ENCODE peak calls at places on chromosomes 2 and 18, in eight cellular contexts. One of them, this sample, is unnamed.
A peak's percentile ranks its signal among the peaks of the same experiment; 100 is the strongest.

GRCh38 chr2:127770973-127771735 is 39.8 kb downstream of the WDR33 start:
- DNase-seq in fibroblast of the aortic adventitia: peak; percentile 93
- DNase-seq in RWPE2: no peak
- DNase-seq in MCF 10A: peak; percentile 88
- DNase-seq in progenitor cell of endocrine pancreas: no peak
- DNase-seq in gastrocnemius medialis: no peak
- DNase-seq in WTC11: no peak
- DNase-seq in bronchial epithelial cell: peak; percentile 97
- DNase-seq in this sample: no peak

GRCh38 chr2:65842104-65842503 is 409.7 kb upstream of the SPRED2 start:
- DNase-seq in progenitor cell of endocrine pancreas: no peak
- DNase-seq in RWPE2: no peak
- DNase-seq in MCF 10A: no peak
- DNase-seq in gastrocnemius medialis: no peak
- DNase-seq in fibroblast of the aortic adventitia: no peak
- DNase-seq in bronchial epithelial cell: no peak
- DNase-seq in WTC11: no peak
- DNase-seq in this sample: no peak

GRCh38 chr2:19126281-19126680 is 232.1 kb downstream of the OSR1 start:
- DNase-seq in gastrocnemius medialis: no peak
- DNase-seq in MCF 10A: no peak
- DNase-seq in WTC11: no peak
- DNase-seq in bronchial epithelial cell: no peak
- DNase-seq in progenitor cell of endocrine pancreas: no peak
- DNase-seq in fibroblast of the aortic adventitia: no peak
- DNase-seq in RWPE2: no peak
- DNase-seq in this sample: no peak

GRCh38 chr2:98454500-98455235 is 10.0 kb downstream of the INPP4A start:
- DNase-seq in gastrocnemius medialis: no peak
- DNase-seq in WTC11: no peak
- DNase-seq in progenitor cell of endocrine pancreas: no peak
- DNase-seq in MCF 10A: no peak
- DNase-seq in bronchial epithelial cell: peak; percentile 50
- DNase-seq in RWPE2: no peak
- DNase-seq in fibroblast of the aortic adventitia: no peak
- DNase-seq in this sample: no peak

GRCh38 chr2:38653380-38653714 is 12.6 kb upstream of the GALM start:
- DNase-seq in fibroblast of the aortic adventitia: no peak
- DNase-seq in RWPE2: no peak
- DNase-seq in gastrocnemius medialis: no peak
- DNase-seq in bronchial epithelial cell: no peak
- DNase-seq in WTC11: no peak
- DNase-seq in MCF 10A: no peak
- DNase-seq in progenitor cell of endocrine pancreas: no peak
- DNase-seq in this sample: no peak

GRCh38 chr2:61707984-61708852 is 145.6 kb downstream of the FAM161A start:
- DNase-seq in gastrocnemius medialis: peak; percentile 86
- DNase-seq in WTC11: no peak
- DNase-seq in bronchial epithelial cell: peak; percentile 76
- DNase-seq in fibroblast of the aortic adventitia: peak; percentile 35
- DNase-seq in RWPE2: no peak
- DNase-seq in MCF 10A: peak; percentile 20
- DNase-seq in progenitor cell of endocrine pancreas: no peak
- DNase-seq in this sample: no peak

GRCh38 chr18:10482363-10482984 is 28.0 kb downstream of the APCDD1 start:
- DNase-seq in fibroblast of the aortic adventitia: no peak
- DNase-seq in progenitor cell of endocrine pancreas: no peak
- DNase-seq in MCF 10A: no peak
- DNase-seq in RWPE2: no peak
- DNase-seq in bronchial epithelial cell: no peak
- DNase-seq in gastrocnemius medialis: no peak
- DNase-seq in WTC11: no peak
- DNase-seq in this sample: no peak

GRCh38 chr2:29108225-29108624 is 7.0 kb upstream of the CLIP4 start:
- DNase-seq in RWPE2: peak; percentile 87
- DNase-seq in fibroblast of the aortic adventitia: peak; percentile 88
- DNase-seq in MCF 10A: peak; percentile 95
- DNase-seq in WTC11: no peak
- DNase-seq in bronchial epithelial cell: peak; percentile 95
- DNase-seq in progenitor cell of endocrine pancreas: no peak
- DNase-seq in gastrocnemius medialis: no peak
- DNase-seq in this sample: no peak

GRCh38 chr2:29747786-29748470 is 173.5 kb downstream of the ALK start:
- DNase-seq in bronchial epithelial cell: peak; percentile 100
- DNase-seq in RWPE2: peak; percentile 79
- DNase-seq in WTC11: no peak
- DNase-seq in progenitor cell of endocrine pancreas: no peak
- DNase-seq in fibroblast of the aortic adventitia: peak; percentile 90
- DNase-seq in MCF 10A: peak; percentile 99
- DNase-seq in gastrocnemius medialis: no peak
- DNase-seq in this sample: no peak

GRCh38 chr2:75276093-75277055 is 77.1 kb upstream of the TACR1 start:
- DNase-seq in WTC11: no peak
- DNase-seq in fibroblast of the aortic adventitia: peak; percentile 51
- DNase-seq in gastrocnemius medialis: no peak
- DNase-seq in RWPE2: no peak
- DNase-seq in bronchial epithelial cell: peak; percentile 83
- DNase-seq in progenitor cell of endocrine pancreas: no peak
- DNase-seq in MCF 10A: peak; percentile 68
- DNase-seq in this sample: no peak

GRCh38 chr2:147449323-147450080 is 395.3 kb upstream of the ACVR2A start:
- DNase-seq in fibroblast of the aortic adventitia: no peak
- DNase-seq in progenitor cell of endocrine pancreas: no peak
- DNase-seq in gastrocnemius medialis: no peak
- DNase-seq in MCF 10A: no peak
- DNase-seq in WTC11: no peak
- DNase-seq in RWPE2: no peak
- DNase-seq in bronchial epithelial cell: no peak
- DNase-seq in this sample: no peak

GRCh38 chr2:173680574-173680973 is 284.6 kb downstream of the SP3 start:
- DNase-seq in RWPE2: no peak
- DNase-seq in WTC11: no peak
- DNase-seq in fibroblast of the aortic adventitia: peak; percentile 22
- DNase-seq in bronchial epithelial cell: no peak
- DNase-seq in gastrocnemius medialis: no peak
- DNase-seq in progenitor cell of endocrine pancreas: no peak
- DNase-seq in MCF 10A: no peak
- DNase-seq in this sample: no peak

GRCh38 chr2:85216927-85217326 is 83.7 kb downstream of the TCF7L1 start:
- DNase-seq in fibroblast of the aortic adventitia: no peak
- DNase-seq in WTC11: no peak
- DNase-seq in RWPE2: no peak
- DNase-seq in bronchial epithelial cell: peak; percentile 13
- DNase-seq in progenitor cell of endocrine pancreas: no peak
- DNase-seq in gastrocnemius medialis: no peak
- DNase-seq in MCF 10A: no peak
- DNase-seq in this sample: no peak

GRCh38 chr2:85213893-85214512 is 80.8 kb downstream of the TCF7L1 start:
- DNase-seq in MCF 10A: no peak
- DNase-seq in fibroblast of the aortic adventitia: no peak
- DNase-seq in WTC11: no peak
- DNase-seq in gastrocnemius medialis: no peak
- DNase-seq in bronchial epithelial cell: no peak
- DNase-seq in RWPE2: no peak
- DNase-seq in progenitor cell of endocrine pancreas: no peak
- DNase-seq in this sample: no peak

GRCh38 chr2:85213404-85213803 is 80.2 kb downstream of the TCF7L1 start:
- DNase-seq in progenitor cell of endocrine pancreas: no peak
- DNase-seq in gastrocnemius medialis: no peak
- DNase-seq in fibroblast of the aortic adventitia: no peak
- DNase-seq in MCF 10A: no peak
- DNase-seq in RWPE2: no peak
- DNase-seq in WTC11: no peak
- DNase-seq in bronchial epithelial cell: no peak
- DNase-seq in this sample: no peak

GRCh38 chr2:85216051-85216431 is 82.8 kb downstream of the TCF7L1 start:
- DNase-seq in progenitor cell of endocrine pancreas: no peak
- DNase-seq in gastrocnemius medialis: no peak
- DNase-seq in WTC11: no peak
- DNase-seq in bronchial epithelial cell: peak; percentile 41
- DNase-seq in MCF 10A: no peak
- DNase-seq in RWPE2: no peak
- DNase-seq in fibroblast of the aortic adventitia: no peak
- DNase-seq in this sample: no peak

GRCh38 chr2:85215074-85216050 is 82.2 kb downstream of the TCF7L1 start:
- DNase-seq in gastrocnemius medialis: no peak
- DNase-seq in MCF 10A: no peak
- DNase-seq in fibroblast of the aortic adventitia: peak; percentile 94
- DNase-seq in progenitor cell of endocrine pancreas: no peak
- DNase-seq in RWPE2: no peak
- DNase-seq in WTC11: no peak
- DNase-seq in bronchial epithelial cell: no peak
- DNase-seq in this sample: no peak
- TF ChIP-seq CTCF in gastrocnemius medialis: no peak
- TF ChIP-seq CTCF in MCF 10A: no peak
- TF ChIP-seq CTCF in fibroblast of the aortic adventitia: no peak
- TF ChIP-seq CTCF in progenitor cell of endocrine pancreas: peak; percentile 43
- TF ChIP-seq CTCF in RWPE2: no peak
- TF ChIP-seq CTCF in WTC11: no peak
- TF ChIP-seq CTCF in bronchial epithelial cell: peak; percentile 21
- TF ChIP-seq CTCF in this sample: no peak

DNA sequence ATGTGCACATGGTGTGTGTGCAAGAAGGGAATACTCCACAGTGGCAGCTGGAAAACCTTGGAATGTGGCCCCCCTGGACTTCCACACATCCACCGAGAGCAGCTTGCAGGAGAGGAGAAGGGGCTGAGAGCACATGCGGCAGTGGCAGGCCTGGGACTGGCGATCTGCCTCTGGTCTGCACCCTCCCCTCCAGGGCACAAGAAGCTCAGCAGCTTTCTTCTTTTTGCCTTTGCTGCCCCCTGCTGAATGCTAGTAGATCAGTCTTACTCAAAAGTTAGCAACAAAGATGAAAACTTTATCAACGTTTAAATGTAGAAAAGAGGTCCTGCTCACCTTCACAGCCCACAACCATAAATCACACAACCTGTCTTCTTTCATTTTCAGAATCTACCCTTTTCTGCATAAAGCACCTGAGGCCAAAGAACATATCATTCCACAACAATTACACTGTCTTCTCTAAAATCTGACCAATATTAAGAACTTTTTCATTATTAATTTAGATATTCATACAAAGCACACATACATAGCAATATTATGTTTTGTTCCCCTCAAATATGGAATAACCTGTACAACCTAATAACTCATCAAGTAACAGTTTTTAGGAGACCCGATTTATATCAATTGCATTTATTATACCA is 34.6 kb downstream of the TGFBRAP1 start:
- DNase-seq in MCF 10A: peak; percentile 60
- DNase-seq in bronchial epithelial cell: peak; percentile 50
- DNase-seq in progenitor cell of endocrine pancreas: peak; percentile 47
- DNase-seq in RWPE2: no peak
- DNase-seq in fibroblast of the aortic adventitia: peak; percentile 74
- DNase-seq in gastrocnemius medialis: no peak
- DNase-seq in WTC11: peak; percentile 75
- DNase-seq in this sample: no peak
- TF ChIP-seq CTCF in MCF 10A: peak; percentile 48
- TF ChIP-seq CTCF in bronchial epithelial cell: peak; percentile 66
- TF ChIP-seq CTCF in progenitor cell of endocrine pancreas: peak; percentile 67
- TF ChIP-seq CTCF in RWPE2: peak; percentile 56
- TF ChIP-seq CTCF in fibroblast of the aortic adventitia: peak; percentile 73
- TF ChIP-seq CTCF in gastrocnemius medialis: no peak
- TF ChIP-seq CTCF in WTC11: peak; percentile 36
- TF ChIP-seq CTCF in this sample: no peak

GRCh38 chr2:220560192-220560591 is 932.8 kb downstream of the SLC4A3 start:
- DNase-seq in bronchial epithelial cell: no peak
- DNase-seq in RWPE2: no peak
- DNase-seq in progenitor cell of endocrine pancreas: no peak
- DNase-seq in MCF 10A: no peak
- DNase-seq in fibroblast of the aortic adventitia: no peak
- DNase-seq in WTC11: no peak
- DNase-seq in gastrocnemius medialis: no peak
- DNase-seq in this sample: no peak

GRCh38 chr2:220550995-220551702 is 923.7 kb downstream of the SLC4A3 start:
- DNase-seq in progenitor cell of endocrine pancreas: no peak
- DNase-seq in MCF 10A: peak; percentile 54
- DNase-seq in RWPE2: no peak
- DNase-seq in bronchial epithelial cell: peak; percentile 64
- DNase-seq in fibroblast of the aortic adventitia: peak; percentile 7
- DNase-seq in gastrocnemius medialis: no peak
- DNase-seq in WTC11: no peak
- DNase-seq in this sample: no peak

GRCh38 chr2:220553150-220553549 is 925.7 kb downstream of the SLC4A3 start:
- DNase-seq in fibroblast of the aortic adventitia: peak; percentile 59
- DNase-seq in MCF 10A: no peak
- DNase-seq in WTC11: no peak
- DNase-seq in gastrocnemius medialis: no peak
- DNase-seq in bronchial epithelial cell: no peak
- DNase-seq in progenitor cell of endocrine pancreas: no peak
- DNase-seq in RWPE2: no peak
- DNase-seq in this sample: no peak

GRCh38 chr2:220555961-220556360 is 928.5 kb downstream of the SLC4A3 start:
- DNase-seq in fibroblast of the aortic adventitia: no peak
- DNase-seq in bronchial epithelial cell: peak; percentile 73
- DNase-seq in RWPE2: no peak
- DNase-seq in gastrocnemius medialis: no peak
- DNase-seq in MCF 10A: peak; percentile 16
- DNase-seq in WTC11: no peak
- DNase-seq in progenitor cell of endocrine pancreas: no peak
- DNase-seq in this sample: no peak

DNA sequence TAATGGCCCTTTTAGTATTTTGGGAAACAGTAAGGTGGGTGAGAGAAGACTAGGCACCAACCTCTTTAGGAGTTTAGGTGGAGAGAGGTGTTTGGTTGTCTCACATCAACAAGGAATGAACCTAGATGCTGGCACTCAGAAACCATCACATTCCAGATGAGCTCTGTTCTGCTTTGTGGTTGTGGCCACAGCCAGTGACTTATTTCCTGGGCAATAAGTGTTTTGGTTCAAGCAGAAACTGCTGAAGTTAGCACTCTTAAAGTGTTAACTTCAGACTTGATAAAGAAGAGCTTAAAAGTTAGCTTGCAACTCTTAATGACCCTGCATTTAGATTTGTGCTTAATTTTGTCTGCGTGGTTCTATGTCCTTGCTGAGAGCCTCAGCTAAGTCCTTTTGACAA is 929.2 kb downstream of the SLC4A3 start:
- DNase-seq in WTC11: no peak
- DNase-seq in RWPE2: no peak
- DNase-seq in bronchial epithelial cell: peak; percentile 62
- DNase-seq in MCF 10A: no peak
- DNase-seq in fibroblast of the aortic adventitia: peak; percentile 40
- DNase-seq in gastrocnemius medialis: no peak
- DNase-seq in progenitor cell of endocrine pancreas: no peak
- DNase-seq in this sample: no peak
- TF ChIP-seq CTCF in WTC11: no peak
- TF ChIP-seq CTCF in RWPE2: no peak
- TF ChIP-seq CTCF in bronchial epithelial cell: no peak
- TF ChIP-seq CTCF in MCF 10A: no peak
- TF ChIP-seq CTCF in fibroblast of the aortic adventitia: no peak
- TF ChIP-seq CTCF in gastrocnemius medialis: no peak
- TF ChIP-seq CTCF in progenitor cell of endocrine pancreas: no peak
- TF ChIP-seq CTCF in this sample: no peak

DNA sequence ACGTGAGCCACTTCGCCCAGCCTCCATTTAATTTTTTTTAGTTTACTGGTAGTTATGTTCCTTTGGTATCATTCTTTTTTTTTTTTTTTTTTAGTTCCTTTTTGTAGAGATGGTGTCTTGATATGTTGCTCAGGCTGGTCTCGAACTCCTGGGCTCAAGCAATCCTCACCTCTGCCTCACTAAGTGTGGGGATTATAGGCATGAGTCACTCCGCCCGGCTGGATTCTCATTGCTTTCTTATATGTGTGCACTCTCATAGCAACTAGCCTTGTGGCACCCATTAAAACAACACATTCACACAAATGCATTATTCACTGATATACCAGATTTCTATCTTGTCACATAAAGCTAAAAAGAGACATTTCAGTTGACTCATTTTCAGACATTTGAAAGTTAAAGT is 4.2 kb downstream of the TTC27 start:
- DNase-seq in progenitor cell of endocrine pancreas: no peak
- DNase-seq in MCF 10A: peak; percentile 53
- DNase-seq in WTC11: no peak
- DNase-seq in bronchial epithelial cell: peak; percentile 30
- DNase-seq in gastrocnemius medialis: no peak
- DNase-seq in RWPE2: no peak
- DNase-seq in fibroblast of the aortic adventitia: peak; percentile 21
- DNase-seq in this sample: no peak
- TF ChIP-seq CTCF in progenitor cell of endocrine pancreas: no peak
- TF ChIP-seq CTCF in MCF 10A: no peak
- TF ChIP-seq CTCF in WTC11: no peak
- TF ChIP-seq CTCF in bronchial epithelial cell: no peak
- TF ChIP-seq CTCF in gastrocnemius medialis: no peak
- TF ChIP-seq CTCF in RWPE2: no peak
- TF ChIP-seq CTCF in fibroblast of the aortic adventitia: no peak
- TF ChIP-seq CTCF in this sample: no peak

This sample was measured in omental fat pad.